ENCODE peak calls at places on chromosomes 6 and 20, in ten cellular contexts. One of them, this sample, is unnamed.

GRCh38 chr20:1934578-1935573 is 39.7 kb downstream of the SIRPA start:
- DNase-seq in NAMALWA: no peak
- DNase-seq in left lung: no peak
- DNase-seq in activated CD4-positive, alpha-beta T cell treated with anti-CD3 and anti-CD28 coated beads, Interleukin-2, amount 50 U/mL, for 1 hour: no peak
- DNase-seq in cerebellum: no peak
- DNase-seq in choroid plexus epithelial cell: peak
- DNase-seq in aorta: peak
- DNase-seq in WERI-Rb-1: no peak
- DNase-seq in RWPE1: peak
- DNase-seq in T-helper 1 cell: no peak
- DNase-seq in this sample: no peak

GRCh38 chr6:4008324-4009047 is 70.5 kb downstream of the FAM217A start:
- DNase-seq in NAMALWA: peak
- DNase-seq in left lung: no peak
- DNase-seq in activated CD4-positive, alpha-beta T cell treated with anti-CD3 and anti-CD28 coated beads, Interleukin-2, amount 50 U/mL, for 1 hour: no peak
- DNase-seq in cerebellum: peak
- DNase-seq in choroid plexus epithelial cell: peak
- DNase-seq in aorta: no peak
- DNase-seq in WERI-Rb-1: no peak
- DNase-seq in RWPE1: peak
- DNase-seq in T-helper 1 cell: no peak
- DNase-seq in this sample: peak

GRCh38 chr6:106039836-106040592 is 46.1 kb upstream of the PRDM1 start:
- DNase-seq in NAMALWA: no peak
- DNase-seq in left lung: no peak
- DNase-seq in activated CD4-positive, alpha-beta T cell treated with anti-CD3 and anti-CD28 coated beads, Interleukin-2, amount 50 U/mL, for 1 hour: no peak
- DNase-seq in cerebellum: no peak
- DNase-seq in choroid plexus epithelial cell: no peak
- DNase-seq in aorta: no peak
- DNase-seq in WERI-Rb-1: peak
- DNase-seq in RWPE1: no peak
- DNase-seq in T-helper 1 cell: no peak
- DNase-seq in this sample: peak

GRCh38 chr20:38184098-38184497 is 19.0 kb upstream of the TGM2 start:
- DNase-seq in NAMALWA: no peak
- DNase-seq in left lung: no peak
- DNase-seq in activated CD4-positive, alpha-beta T cell treated with anti-CD3 and anti-CD28 coated beads, Interleukin-2, amount 50 U/mL, for 1 hour: no peak
- DNase-seq in cerebellum: no peak
- DNase-seq in choroid plexus epithelial cell: no peak
- DNase-seq in aorta: no peak
- DNase-seq in WERI-Rb-1: no peak
- DNase-seq in RWPE1: peak
- DNase-seq in T-helper 1 cell: no peak
- DNase-seq in this sample: no peak

GRCh38 chr6:27295301-27296079 is 16.6 kb downstream of the POM121L2 start:
- DNase-seq in NAMALWA: no peak
- DNase-seq in left lung: no peak
- DNase-seq in activated CD4-positive, alpha-beta T cell treated with anti-CD3 and anti-CD28 coated beads, Interleukin-2, amount 50 U/mL, for 1 hour: no peak
- DNase-seq in cerebellum: no peak
- DNase-seq in choroid plexus epithelial cell: peak
- DNase-seq in aorta: no peak
- DNase-seq in WERI-Rb-1: no peak
- DNase-seq in RWPE1: no peak
- DNase-seq in T-helper 1 cell: no peak
- DNase-seq in this sample: peak

GRCh38 chr6:78308025-78308424 is 559.3 kb upstream of the IRAK1BP1 start:
- DNase-seq in NAMALWA: peak
- DNase-seq in left lung: no peak
- DNase-seq in activated CD4-positive, alpha-beta T cell treated with anti-CD3 and anti-CD28 coated beads, Interleukin-2, amount 50 U/mL, for 1 hour: no peak
- DNase-seq in cerebellum: no peak
- DNase-seq in choroid plexus epithelial cell: peak
- DNase-seq in aorta: no peak
- DNase-seq in WERI-Rb-1: peak
- DNase-seq in RWPE1: no peak
- DNase-seq in T-helper 1 cell: no peak
- DNase-seq in this sample: no peak

GRCh38 chr6:62057300-62057699 is 228.7 kb downstream of the KHDRBS2 start:
- DNase-seq in NAMALWA: no peak
- DNase-seq in left lung: no peak
- DNase-seq in activated CD4-positive, alpha-beta T cell treated with anti-CD3 and anti-CD28 coated beads, Interleukin-2, amount 50 U/mL, for 1 hour: no peak
- DNase-seq in cerebellum: no peak
- DNase-seq in choroid plexus epithelial cell: no peak
- DNase-seq in aorta: no peak
- DNase-seq in WERI-Rb-1: no peak
- DNase-seq in RWPE1: no peak
- DNase-seq in T-helper 1 cell: no peak
- DNase-seq in this sample: no peak

GRCh38 chr6:2448826-2449571 is 203.6 kb upstream of the GMDS start:
- DNase-seq in NAMALWA: peak
- DNase-seq in left lung: no peak
- DNase-seq in activated CD4-positive, alpha-beta T cell treated with anti-CD3 and anti-CD28 coated beads, Interleukin-2, amount 50 U/mL, for 1 hour: no peak
- DNase-seq in cerebellum: peak
- DNase-seq in choroid plexus epithelial cell: peak
- DNase-seq in aorta: no peak
- DNase-seq in WERI-Rb-1: peak
- DNase-seq in RWPE1: peak
- DNase-seq in T-helper 1 cell: no peak
- DNase-seq in this sample: peak

GRCh38 chr6:166465671-166466087 is 82.9 kb upstream of the MPC1 start:
- DNase-seq in NAMALWA: no peak
- DNase-seq in left lung: no peak
- DNase-seq in activated CD4-positive, alpha-beta T cell treated with anti-CD3 and anti-CD28 coated beads, Interleukin-2, amount 50 U/mL, for 1 hour: no peak
- DNase-seq in cerebellum: no peak
- DNase-seq in choroid plexus epithelial cell: no peak
- DNase-seq in aorta: no peak
- DNase-seq in WERI-Rb-1: no peak
- DNase-seq in RWPE1: no peak
- DNase-seq in T-helper 1 cell: no peak
- DNase-seq in this sample: no peak

GRCh38 chr6:125041740-125042459 is 79.7 kb downstream of the RNF217 start:
- DNase-seq in NAMALWA: no peak
- DNase-seq in left lung: no peak
- DNase-seq in activated CD4-positive, alpha-beta T cell treated with anti-CD3 and anti-CD28 coated beads, Interleukin-2, amount 50 U/mL, for 1 hour: no peak
- DNase-seq in cerebellum: no peak
- DNase-seq in choroid plexus epithelial cell: no peak
- DNase-seq in aorta: no peak
- DNase-seq in WERI-Rb-1: no peak
- DNase-seq in RWPE1: peak
- DNase-seq in T-helper 1 cell: no peak
- DNase-seq in this sample: no peak

GRCh38 chr20:39823239-39823638 is 861.1 kb downstream of the DHX35 start:
- DNase-seq in NAMALWA: no peak
- DNase-seq in left lung: no peak
- DNase-seq in activated CD4-positive, alpha-beta T cell treated with anti-CD3 and anti-CD28 coated beads, Interleukin-2, amount 50 U/mL, for 1 hour: no peak
- DNase-seq in cerebellum: no peak
- DNase-seq in choroid plexus epithelial cell: peak
- DNase-seq in aorta: no peak
- DNase-seq in WERI-Rb-1: no peak
- DNase-seq in RWPE1: no peak
- DNase-seq in T-helper 1 cell: no peak
- DNase-seq in this sample: no peak

GRCh38 chr20:22942742-22943141 is 92.4 kb upstream of the SSTR4 start:
- DNase-seq in NAMALWA: no peak
- DNase-seq in left lung: no peak
- DNase-seq in activated CD4-positive, alpha-beta T cell treated with anti-CD3 and anti-CD28 coated beads, Interleukin-2, amount 50 U/mL, for 1 hour: no peak
- DNase-seq in cerebellum: no peak
- DNase-seq in choroid plexus epithelial cell: no peak
- DNase-seq in aorta: no peak
- DNase-seq in WERI-Rb-1: no peak
- DNase-seq in RWPE1: no peak
- DNase-seq in T-helper 1 cell: no peak
- DNase-seq in this sample: no peak

GRCh38 chr6:121183742-121184141 is 150.5 kb downstream of the TBC1D32 start:
- DNase-seq in NAMALWA: no peak
- DNase-seq in left lung: no peak
- DNase-seq in activated CD4-positive, alpha-beta T cell treated with anti-CD3 and anti-CD28 coated beads, Interleukin-2, amount 50 U/mL, for 1 hour: no peak
- DNase-seq in cerebellum: no peak
- DNase-seq in choroid plexus epithelial cell: no peak
- DNase-seq in aorta: no peak
- DNase-seq in WERI-Rb-1: no peak
- DNase-seq in RWPE1: no peak
- DNase-seq in T-helper 1 cell: no peak
- DNase-seq in this sample: no peak

GRCh38 chr20:62080249-62080993 is 14.7 kb upstream of the TAF4 start:
- DNase-seq in NAMALWA: no peak
- DNase-seq in left lung: no peak
- DNase-seq in activated CD4-positive, alpha-beta T cell treated with anti-CD3 and anti-CD28 coated beads, Interleukin-2, amount 50 U/mL, for 1 hour: no peak
- DNase-seq in cerebellum: no peak
- DNase-seq in choroid plexus epithelial cell: no peak
- DNase-seq in aorta: no peak
- DNase-seq in WERI-Rb-1: no peak
- DNase-seq in RWPE1: no peak
- DNase-seq in T-helper 1 cell: no peak
- DNase-seq in this sample: no peak

GRCh38 chr20:62316331-62317166 is 13.8 kb downstream of the ADRM1 start:
- DNase-seq in NAMALWA: no peak
- DNase-seq in left lung: no peak
- DNase-seq in activated CD4-positive, alpha-beta T cell treated with anti-CD3 and anti-CD28 coated beads, Interleukin-2, amount 50 U/mL, for 1 hour: no peak
- DNase-seq in cerebellum: peak
- DNase-seq in choroid plexus epithelial cell: no peak
- DNase-seq in aorta: no peak
- DNase-seq in WERI-Rb-1: no peak
- DNase-seq in RWPE1: no peak
- DNase-seq in T-helper 1 cell: no peak
- DNase-seq in this sample: peak

GRCh38 chr20:23205656-23206055 is 119.5 kb upstream of the CD93 start:
- DNase-seq in NAMALWA: no peak
- DNase-seq in left lung: no peak
- DNase-seq in activated CD4-positive, alpha-beta T cell treated with anti-CD3 and anti-CD28 coated beads, Interleukin-2, amount 50 U/mL, for 1 hour: no peak
- DNase-seq in cerebellum: peak
- DNase-seq in choroid plexus epithelial cell: no peak
- DNase-seq in aorta: peak
- DNase-seq in WERI-Rb-1: no peak
- DNase-seq in RWPE1: no peak
- DNase-seq in T-helper 1 cell: no peak
- DNase-seq in this sample: peak

GRCh38 chr6:34922177-34922663 is 33.2 kb downstream of the ANKS1A start:
- DNase-seq in NAMALWA: no peak
- DNase-seq in left lung: no peak
- DNase-seq in activated CD4-positive, alpha-beta T cell treated with anti-CD3 and anti-CD28 coated beads, Interleukin-2, amount 50 U/mL, for 1 hour: no peak
- DNase-seq in cerebellum: no peak
- DNase-seq in choroid plexus epithelial cell: peak
- DNase-seq in aorta: no peak
- DNase-seq in WERI-Rb-1: no peak
- DNase-seq in RWPE1: peak
- DNase-seq in T-helper 1 cell: no peak
- DNase-seq in this sample: no peak

GRCh38 chr6:88490195-88490594 is 324.0 kb upstream of the CNR1 start:
- DNase-seq in NAMALWA: no peak
- DNase-seq in left lung: no peak
- DNase-seq in activated CD4-positive, alpha-beta T cell treated with anti-CD3 and anti-CD28 coated beads, Interleukin-2, amount 50 U/mL, for 1 hour: no peak
- DNase-seq in cerebellum: no peak
- DNase-seq in choroid plexus epithelial cell: no peak
- DNase-seq in aorta: no peak
- DNase-seq in WERI-Rb-1: no peak
- DNase-seq in RWPE1: no peak
- DNase-seq in T-helper 1 cell: no peak
- DNase-seq in this sample: no peak

GRCh38 chr6:108114861-108115597 is 40.5 kb upstream of the OSTM1 start:
- DNase-seq in NAMALWA: no peak
- DNase-seq in left lung: peak
- DNase-seq in activated CD4-positive, alpha-beta T cell treated with anti-CD3 and anti-CD28 coated beads, Interleukin-2, amount 50 U/mL, for 1 hour: no peak
- DNase-seq in cerebellum: no peak
- DNase-seq in choroid plexus epithelial cell: peak
- DNase-seq in aorta: peak
- DNase-seq in WERI-Rb-1: no peak
- DNase-seq in RWPE1: no peak
- DNase-seq in T-helper 1 cell: no peak
- DNase-seq in this sample: no peak

GRCh38 chr20:53829706-53830521 is 236.3 kb upstream of the ZNF217 start:
- DNase-seq in NAMALWA: peak
- DNase-seq in left lung: no peak
- DNase-seq in activated CD4-positive, alpha-beta T cell treated with anti-CD3 and anti-CD28 coated beads, Interleukin-2, amount 50 U/mL, for 1 hour: no peak
- DNase-seq in cerebellum: no peak
- DNase-seq in choroid plexus epithelial cell: peak
- DNase-seq in aorta: no peak
- DNase-seq in WERI-Rb-1: no peak
- DNase-seq in RWPE1: peak
- DNase-seq in T-helper 1 cell: no peak
- DNase-seq in this sample: peak

GRCh38 chr20:41169184-41169690 is 31.9 kb downstream of the PLCG1 start:
- DNase-seq in NAMALWA: no peak
- DNase-seq in left lung: no peak
- DNase-seq in activated CD4-positive, alpha-beta T cell treated with anti-CD3 and anti-CD28 coated beads, Interleukin-2, amount 50 U/mL, for 1 hour: no peak
- DNase-seq in cerebellum: no peak
- DNase-seq in choroid plexus epithelial cell: no peak
- DNase-seq in aorta: no peak
- DNase-seq in WERI-Rb-1: no peak
- DNase-seq in RWPE1: no peak
- DNase-seq in T-helper 1 cell: no peak
- DNase-seq in this sample: no peak

GRCh38 chr20:2955257-2955950 is 82.1 kb downstream of the PTPRA start:
- DNase-seq in NAMALWA: no peak
- DNase-seq in left lung: no peak
- DNase-seq in activated CD4-positive, alpha-beta T cell treated with anti-CD3 and anti-CD28 coated beads, Interleukin-2, amount 50 U/mL, for 1 hour: no peak
- DNase-seq in cerebellum: no peak
- DNase-seq in choroid plexus epithelial cell: peak
- DNase-seq in aorta: no peak
- DNase-seq in WERI-Rb-1: no peak
- DNase-seq in RWPE1: no peak
- DNase-seq in T-helper 1 cell: no peak
- DNase-seq in this sample: peak

GRCh38 chr20:50695144-50695872 is 4.0 kb upstream of the RIPOR3 start:
- DNase-seq in NAMALWA: no peak
- DNase-seq in left lung: no peak
- DNase-seq in activated CD4-positive, alpha-beta T cell treated with anti-CD3 and anti-CD28 coated beads, Interleukin-2, amount 50 U/mL, for 1 hour: no peak
- DNase-seq in cerebellum: no peak
- DNase-seq in choroid plexus epithelial cell: no peak
- DNase-seq in aorta: peak
- DNase-seq in WERI-Rb-1: no peak
- DNase-seq in RWPE1: no peak
- DNase-seq in T-helper 1 cell: no peak
- DNase-seq in this sample: no peak

GRCh38 chr20:47768016-47768953 is 17.0 kb downstream of the SULF2 start:
- DNase-seq in NAMALWA: no peak
- DNase-seq in left lung: no peak
- DNase-seq in activated CD4-positive, alpha-beta T cell treated with anti-CD3 and anti-CD28 coated beads, Interleukin-2, amount 50 U/mL, for 1 hour: no peak
- DNase-seq in cerebellum: no peak
- DNase-seq in choroid plexus epithelial cell: no peak
- DNase-seq in aorta: peak
- DNase-seq in WERI-Rb-1: no peak
- DNase-seq in RWPE1: no peak
- DNase-seq in T-helper 1 cell: no peak
- DNase-seq in this sample: no peak

GRCh38 chr20:18388860-18389259 is 78.0 kb downstream of the DZANK1 start:
- DNase-seq in NAMALWA: no peak
- DNase-seq in left lung: no peak
- DNase-seq in activated CD4-positive, alpha-beta T cell treated with anti-CD3 and anti-CD28 coated beads, Interleukin-2, amount 50 U/mL, for 1 hour: no peak
- DNase-seq in cerebellum: no peak
- DNase-seq in choroid plexus epithelial cell: peak
- DNase-seq in aorta: no peak
- DNase-seq in WERI-Rb-1: no peak
- DNase-seq in RWPE1: peak
- DNase-seq in T-helper 1 cell: no peak
- DNase-seq in this sample: no peak